ENCODE peak calls at places on chromosomes 11 and 22, in nine cellular contexts. B, T, W, N, U, O, J, S and E are unnamed samples.

GRCh38 chr11:71574418-71574817 is 8.3 kb downstream of the KRTAP5-11 start:
- DNase-seq in B (no peak), T (no peak), W (no peak), N (no peak), U (no peak), O (no peak), J (no peak), S (no peak), E (no peak)

GRCh38 chr11:116379185-116379828 is 393.5 kb downstream of the BUD13 start:
- DNase-seq in B (no peak), T (peak), W (no peak), N (no peak), U (no peak), O (peak), J (no peak), S (no peak), E (peak)

GRCh38 chr11:35549787-35550186 is 24.4 kb upstream of the PAMR1 start:
- DNase-seq in B (peak), T (peak), W (no peak), N (no peak), U (no peak), O (no peak), J (no peak), S (peak), E (peak)

GRCh38 chr11:110032957-110033570 is 60.1 kb upstream of the ZC3H12C start:
- DNase-seq in B (no peak), T (no peak), W (no peak), N (no peak), U (no peak), O (no peak), J (no peak), S (no peak), E (no peak)

GRCh38 chr11:134560066-134560465 is 148.0 kb upstream of the B3GAT1 start:
- DNase-seq in B (no peak), T (no peak), W (no peak), N (no peak), U (no peak), O (no peak), J (no peak), S (no peak), E (no peak)

GRCh38 chr11:110130642-110131238 is 37.5 kb downstream of the ZC3H12C start:
- DNase-seq in B (peak), T (no peak), W (no peak), N (no peak), U (no peak), O (no peak), J (no peak), S (no peak), E (no peak)

GRCh38 chr11:849951-850776 is 7.5 kb downstream of the TSPAN4 start:
- DNase-seq in B (no peak), T (no peak), W (peak), N (no peak), U (no peak), O (no peak), J (no peak), S (no peak), E (no peak)

GRCh38 chr11:111531687-111532364 is 8.7 kb upstream of the LAYN start:
- DNase-seq in B (peak), T (peak), W (no peak), N (no peak), U (peak), O (peak), J (no peak), S (peak), E (peak)

GRCh38 chr11:123408619-123409455 is 21.2 kb upstream of the GRAMD1B start:
- DNase-seq in B (no peak), T (no peak), W (no peak), N (no peak), U (no peak), O (no peak), J (no peak), S (no peak), E (no peak)

GRCh38 chr22:33957086-33957485 is 36.8 kb upstream of the LARGE1 start:
- DNase-seq in B (no peak), T (no peak), W (peak), N (no peak), U (no peak), O (no peak), J (no peak), S (no peak), E (no peak)

GRCh38 chr11:65425971-65426838 is 3.6 kb downstream of the NEAT1 start:
- DNase-seq in B (peak), T (peak), W (no peak), N (no peak), U (no peak), O (peak), J (no peak), S (peak), E (peak)

GRCh38 chr11:11478687-11479086 is 125.6 kb upstream of the CSNK2A3 start:
- DNase-seq in B (no peak), T (no peak), W (no peak), N (no peak), U (no peak), O (no peak), J (no peak), S (no peak), E (no peak)

GRCh38 chr11:77191823-77192495 is 63.9 kb downstream of the MYO7A start:
- DNase-seq in B (no peak), T (peak), W (peak), N (peak), U (peak), O (peak), J (no peak), S (peak), E (peak)

GRCh38 chr22:37201066-37201820 is 11.0 kb downstream of the SSTR3 start:
- DNase-seq in B (no peak), T (no peak), W (no peak), N (no peak), U (no peak), O (no peak), J (no peak), S (no peak), E (no peak)

GRCh38 chr11:35664977-35665441 is 2.4 kb downstream of the TRIM44 start:
- DNase-seq in B (peak), T (peak), W (no peak), N (no peak), U (no peak), O (no peak), J (no peak), S (peak), E (peak)

GRCh38 chr11:126416542-126417090 is 61.1 kb downstream of the ST3GAL4 start:
- DNase-seq in B (no peak), T (peak), W (peak), N (peak), U (peak), O (peak), J (peak), S (peak), E (peak)